ENCODE peak calls at places on chromosomes 6 and 20, in nine cellular contexts. N is fibroblast of lung; Z is tibial nerve; H is SK-N-SH; U is effector memory CD4-positive, alpha-beta T cell; T is PC-9; A is left lung; S is tibial artery; M is heart left ventricle. O is an unnamed sample.

GRCh38 chr6:157811476-157812173 is 11.4 kb upstream of the SNX9 start:
- DNase-seq in N (peak; percentile 43), Z (no peak), H (no peak), U (no peak), T (no peak), A (no peak), S (no peak), M (no peak), O (no peak)

GRCh38 chr6:114342826-114343781 is at the start of gene HS3ST5:
- DNase-seq in N (peak; percentile 32), Z (no peak), H (peak; percentile 86), U (no peak), T (peak; percentile 63), A (peak; percentile 32), S (no peak), M (no peak), O (peak; percentile 55)

GRCh38 chr6:13526718-13527668 is 39.6 kb upstream of the GFOD1 start:
- DNase-seq in N (peak; percentile 15), Z (no peak), H (peak; percentile 72), U (no peak), T (no peak), A (peak; percentile 48), S (peak; percentile 41), M (peak; percentile 60), O (peak; percentile 26)

GRCh38 chr6:168690271-168690670 is 249.3 kb downstream of the SMOC2 start:
- DNase-seq in N (no peak), Z (no peak), H (no peak), U (no peak), T (no peak), A (no peak), S (no peak), M (no peak), O (no peak)

GRCh38 chr6:105326216-105326615 is 76.7 kb downstream of the PREP start:
- DNase-seq in N (peak; percentile 90), Z (no peak), H (no peak), U (no peak), T (peak; percentile 9), A (no peak), S (no peak), M (no peak), O (no peak)

GRCh38 chr6:167673951-167674350 is 152.8 kb upstream of the AFDN start:
- DNase-seq in N (no peak), Z (no peak), H (no peak), U (no peak), T (no peak), A (no peak), S (no peak), M (no peak), O (no peak)

GRCh38 chr20:55386686-55387085 is 618.6 kb downstream of the CBLN4 start:
- DNase-seq in N (peak; percentile 1), Z (no peak), H (no peak), U (no peak), T (no peak), A (no peak), S (no peak), M (no peak), O (no peak)

GRCh38 chr6:90146914-90147668 is 149.6 kb downstream of the BACH2 start:
- DNase-seq in N (no peak), Z (no peak), H (peak; percentile 40), U (no peak), T (no peak), A (no peak), S (no peak), M (no peak), O (no peak)

GRCh38 chr6:108446629-108447150 is 114.0 kb upstream of the FOXO3 start:
- DNase-seq in N (no peak), Z (no peak), H (no peak), U (no peak), T (no peak), A (no peak), S (no peak), M (no peak), O (no peak)

GRCh38 chr6:158040804-158041347 is 59.2 kb downstream of the SYNJ2 start:
- DNase-seq in N (peak; percentile 84), Z (no peak), H (no peak), U (no peak), T (no peak), A (no peak), S (peak; percentile 28), M (no peak), O (no peak)

GRCh38 chr6:169912266-169913095 is 161.1 kb downstream of the ERMARD start:
- DNase-seq in N (no peak), Z (no peak), H (no peak), U (no peak), T (no peak), A (no peak), S (no peak), M (no peak), O (no peak)

GRCh38 chr6:82246802-82247633 is 526 bp downstream of the IBTK start:
- DNase-seq in N (peak; percentile 55), Z (no peak), H (peak; percentile 81), U (no peak), T (peak; percentile 67), A (peak; percentile 64), S (peak; percentile 58), M (no peak), O (peak; percentile 69)

GRCh38 chr20:54343073-54343472 is 132.3 kb upstream of the DOK5 start:
- DNase-seq in N (no peak), Z (no peak), H (no peak), U (no peak), T (no peak), A (no peak), S (no peak), M (no peak), O (no peak)
- H3K4me3 ChIP-seq in N (no peak overlapping the region), Z (no peak overlapping the region), H (no peak overlapping the region), U (no peak overlapping the region), T (no peak overlapping the region), A (no peak overlapping the region), S (no peak overlapping the region), M (no peak overlapping the region), O (no peak overlapping the region)

DNA sequence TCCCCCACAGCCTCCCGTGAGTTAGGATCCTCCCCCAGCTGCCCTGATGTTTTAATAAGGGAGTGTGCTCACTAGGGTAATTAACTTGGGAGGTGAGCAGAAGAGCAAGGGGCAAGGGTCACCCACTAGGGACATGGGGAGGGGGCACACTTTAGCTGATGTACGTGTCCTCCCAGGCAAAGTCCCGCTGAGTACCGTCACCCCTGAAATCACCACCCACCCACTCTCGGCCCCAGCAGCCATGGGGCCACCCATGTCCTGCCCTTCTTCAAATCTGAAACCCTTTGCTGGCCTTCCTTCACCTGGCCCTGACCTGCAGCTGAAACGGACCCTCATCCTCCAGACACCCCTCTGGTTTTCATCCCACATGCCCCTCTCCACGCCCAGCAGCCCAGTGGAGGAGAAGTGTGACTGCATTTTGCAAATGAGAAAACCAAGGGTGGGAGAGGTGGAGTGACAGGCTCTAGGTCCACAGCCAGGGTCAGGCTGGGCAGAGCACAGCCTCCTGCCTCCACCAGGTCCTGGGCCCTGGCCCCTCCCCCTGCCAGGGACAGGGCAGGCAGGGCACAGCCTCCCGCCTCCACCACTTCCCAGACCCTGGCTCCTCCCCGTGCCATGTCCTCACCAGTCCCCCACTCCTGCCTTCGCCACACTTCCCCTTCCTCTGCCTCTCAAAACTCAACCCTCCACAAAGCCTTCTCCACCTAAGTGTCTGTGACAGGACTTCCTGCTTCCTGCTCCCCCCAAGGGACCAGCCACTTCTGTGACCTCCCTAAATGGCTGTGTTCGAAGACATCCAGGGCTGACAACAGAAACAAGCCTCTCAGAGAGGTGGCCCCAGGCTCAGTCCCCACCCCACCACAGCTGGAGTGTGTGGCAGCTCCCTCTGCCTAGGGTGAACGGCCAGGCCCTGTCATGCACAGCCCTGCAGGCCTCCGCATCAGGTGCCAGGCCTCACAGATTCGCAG is 15.1 kb downstream of the ACSS1 start:
- DNase-seq in N (no peak), Z (no peak), H (peak; percentile 43), U (peak; percentile 22), T (no peak), A (peak; percentile 85), S (peak; percentile 65), M (peak; percentile 84), O (peak; percentile 86)
- H3K4me1 ChIP-seq in N (peaks cover 10% of the 10 kb centered on the region), Z (peaks cover 71% of the 10 kb centered on the region), H (peaks cover 9% of the 10 kb centered on the region), U (peaks cover 23% of the 10 kb centered on the region), T (peaks cover 11% of the 10 kb centered on the region), A (peaks cover 48% of the 10 kb centered on the region), S (peaks cover 98% of the 10 kb centered on the region), M (peaks cover 98% of the 10 kb centered on the region), O (peaks cover 50% of the 10 kb centered on the region)

GRCh38 chr6:57215260-57215659 is 6.8 kb downstream of the RAB23 start:
- DNase-seq in N (no peak), Z (no peak), H (no peak), U (no peak), T (no peak), A (no peak), S (no peak), M (no peak), O (no peak)
- H3K27ac ChIP-seq in N (no peak overlapping the region), Z (no peak overlapping the region), H (no peak overlapping the region), U (no peak overlapping the region), T (no peak overlapping the region), A (no peak overlapping the region), S (no peak overlapping the region), M (no peak overlapping the region), O (no peak overlapping the region)

GRCh38 chr6:34146801-34147592 is 1.1 kb upstream of the GRM4 start:
- DNase-seq in N (peak; percentile 73), Z (no peak), H (no peak), U (no peak), T (no peak), A (no peak), S (no peak), M (peak; percentile 27), O (no peak)

GRCh38 chr6:34146021-34146782 is at the start of gene GRM4:
- DNase-seq in N (no peak), Z (no peak), H (no peak), U (no peak), T (no peak), A (no peak), S (no peak), M (peak; percentile 37), O (no peak)

GRCh38 chr6:34144581-34145160 is 1.2 kb downstream of the GRM4 start:
- DNase-seq in N (no peak), Z (no peak), H (no peak), U (no peak), T (no peak), A (no peak), S (no peak), M (peak; percentile 52), O (peak; percentile 19)

GRCh38 chr6:34143884-34144580 is 1.9 kb downstream of the GRM4 start:
- DNase-seq in N (peak; percentile 13), Z (no peak), H (peak; percentile 85), U (peak; percentile 14), T (no peak), A (no peak), S (no peak), M (peak; percentile 54), O (peak; percentile 51)

DNA sequence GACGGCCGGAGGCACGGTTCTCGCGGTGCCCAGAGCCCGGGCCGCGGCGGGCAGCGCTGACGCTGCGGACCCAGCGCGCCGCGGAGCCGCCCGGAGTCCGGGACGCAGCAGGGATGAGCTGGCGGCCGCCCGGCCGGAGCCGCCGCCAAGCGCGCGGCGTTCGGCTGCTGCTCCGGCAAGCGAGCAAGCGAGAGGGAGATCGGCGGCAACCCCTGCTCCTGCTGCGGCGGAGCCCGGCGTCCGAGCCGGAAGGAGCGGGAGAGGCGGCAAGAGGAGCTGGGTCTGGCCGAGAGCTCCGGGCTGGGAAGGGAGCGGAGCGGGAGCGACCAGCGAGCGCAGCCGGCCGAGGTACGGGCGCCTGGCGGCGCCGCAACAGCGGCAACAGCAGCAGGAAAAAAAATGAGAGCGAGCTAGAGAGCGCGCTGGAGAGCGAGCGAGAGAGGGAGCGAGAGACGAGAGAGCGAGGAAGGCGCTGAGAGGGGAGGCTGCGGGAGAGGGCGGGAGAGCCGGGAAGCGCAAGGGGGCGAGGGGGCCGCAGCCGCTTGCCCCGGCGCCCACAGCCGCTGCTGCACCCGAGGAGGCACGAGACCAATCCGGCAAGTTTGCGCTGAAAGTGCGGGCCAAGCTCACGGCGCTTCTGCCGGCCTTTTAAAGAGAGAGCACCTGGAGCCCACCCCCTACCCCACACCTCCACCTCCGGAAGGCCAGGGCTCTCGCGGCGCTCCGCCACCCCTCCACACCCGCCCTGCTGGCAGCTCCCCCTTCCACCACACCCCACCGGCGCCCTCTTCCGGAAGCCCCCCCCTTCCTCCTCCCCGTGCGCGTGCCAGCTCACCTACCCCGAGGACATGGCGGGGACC is 496 bp downstream of the GRM4 start:
- DNase-seq in N (peak; percentile 66), Z (no peak), H (peak; percentile 78), U (no peak), T (peak; percentile 33), A (no peak), S (no peak), M (peak; percentile 64), O (peak; percentile 55)
- H3K4me3 ChIP-seq in N (peak overlapping the region; percentile 31), Z (peak overlapping the region; percentile 43), H (peak overlapping the region; percentile 42), U (peak overlapping the region; percentile 55), T (peak overlapping the region; percentile 61), A (no peak overlapping the region), S (peak overlapping the region; percentile 53), M (peak overlapping the region; percentile 16), O (peak overlapping the region; percentile 17)

O was measured in right cardiac atrium.